ENCODE peak calls at places on chromosomes 13 and 19, in seven cellular contexts. H is smooth muscle cell of the brain vasculature; W is tibial nerve; O is nephron progenitor cell; B is stimulated activated CD4-positive, alpha-beta T cell treated with anti-CD3 and anti-CD28 coated beads, Interleukin-2, amount 100 ng/mL, for 4 hours; C is amniotic epithelial cell; F is PC-3. R is an unnamed sample.

GRCh38 chr19:54462713-54463530 is 656 bp downstream of the LENG9 start:
- DNase-seq in C (peak; percentile 40), O (peak; percentile 59), W (peak; percentile 35), B (peak; percentile 50), H (no peak), F (peak; percentile 63), R (no peak)

GRCh38 chr13:59877933-59878332 is 285.8 kb downstream of the DIAPH3 start:
- DNase-seq in H (no peak), C (no peak), O (no peak), B (no peak), F (peak; percentile 58), W (no peak), R (no peak)

GRCh38 chr13:112325941-112326645 is 50.1 kb upstream of the SPACA7 start:
- DNase-seq in C (no peak), B (no peak), F (no peak), W (no peak), H (no peak), O (no peak), R (no peak)

GRCh38 chr13:57925250-57925649 is 293.7 kb downstream of the PCDH17 start:
- DNase-seq in F (peak; percentile 1), H (no peak), O (no peak), C (peak; percentile 6), W (no peak), B (no peak), R (no peak)

GRCh38 chr13:99983401-99984133 is 2.0 kb downstream of the ZIC2 start:
- DNase-seq in B (no peak), H (no peak), C (no peak), O (no peak), F (no peak), W (no peak), R (no peak)

GRCh38 chr13:93248627-93249047 is 22.0 kb downstream of the GPC6 start:
- DNase-seq in H (no peak), B (no peak), C (peak; percentile 67), O (peak; percentile 46), W (no peak), F (peak; percentile 78), R (peak; percentile 46)

GRCh38 chr13:30881931-30882899 is 23.9 kb upstream of the MEDAG start:
- DNase-seq in O (no peak), F (no peak), H (no peak), B (no peak), C (no peak), W (no peak), R (no peak)

GRCh38 chr13:73781384-73781783 is 352.8 kb downstream of the KLF12 start:
- DNase-seq in H (no peak), B (no peak), C (no peak), O (no peak), W (no peak), F (no peak), R (no peak)

GRCh38 chr13:33665776-33666175 is 152.2 kb upstream of the RFC3 start:
- DNase-seq in B (no peak), C (no peak), F (no peak), H (no peak), W (no peak), O (no peak), R (no peak)

GRCh38 chr13:76350399-76350798 is 535.8 kb downstream of the KCTD12 start:
- DNase-seq in W (no peak), F (no peak), C (peak; percentile 81), B (no peak), H (no peak), O (no peak), R (no peak)

GRCh38 chr19:30119180-30119920 is 177.3 kb downstream of the URI1 start:
- DNase-seq in F (no peak), W (no peak), H (no peak), O (no peak), C (no peak), B (no peak), R (no peak)

GRCh38 chr13:95298971-95299627 is 2.2 kb downstream of the ABCC4 start:
- DNase-seq in H (no peak), O (no peak), C (peak; percentile 66), F (peak; percentile 86), W (no peak), B (no peak), R (no peak)

GRCh38 chr13:20441879-20442278 is 83.8 kb downstream of the CRYL1 start:
- DNase-seq in C (no peak), F (peak; percentile 95), O (no peak), B (no peak), W (no peak), H (no peak), R (no peak)

GRCh38 chr13:40549500-40550094 is 116.8 kb downstream of the FOXO1 start:
- DNase-seq in H (no peak), F (no peak), W (no peak), B (no peak), O (no peak), C (no peak), R (no peak)

GRCh38 chr13:99421758-99422555 is 79.3 kb upstream of the TM9SF2 start:
- DNase-seq in H (no peak), B (no peak), O (no peak), W (no peak), C (no peak), F (no peak), R (no peak)

GRCh38 chr13:41546372-41547252 is 89.3 kb downstream of the RGCC start:
- DNase-seq in H (no peak), F (peak; percentile 71), C (peak; percentile 90), W (no peak), O (no peak), B (no peak), R (no peak)

GRCh38 chr19:5547881-5548280 is 19.9 kb downstream of the TINCR start:
- DNase-seq in B (no peak), F (peak; percentile 81), C (peak; percentile 48), O (no peak), W (no peak), H (no peak), R (no peak)

GRCh38 chr13:79995334-79995733 is 345.6 kb downstream of the SPRY2 start:
- DNase-seq in H (no peak), C (peak; percentile 85), B (no peak), W (no peak), F (peak; percentile 52), O (no peak), R (no peak)

GRCh38 chr13:99399623-99399974 is 92.4 kb upstream of the GPR183 start:
- DNase-seq in B (no peak), C (no peak), O (no peak), H (no peak), W (no peak), F (no peak), R (no peak)

GRCh38 chr19:14059093-14059480 is 2.8 kb downstream of the PALM3 start:
- DNase-seq in B (no peak), F (no peak), C (no peak), W (no peak), H (no peak), O (peak; percentile 58), R (no peak)

GRCh38 chr13:23679214-23679613 is 109.0 kb downstream of the TNFRSF19 start:
- DNase-seq in B (no peak), C (peak; percentile 92), W (no peak), F (peak; percentile 87), H (no peak), O (no peak), R (no peak)

GRCh38 chr13:82364525-82364924 is 1517.7 kb downstream of the SLITRK1 start:
- DNase-seq in W (no peak), C (no peak), F (no peak), H (no peak), B (no peak), O (no peak), R (no peak)

GRCh38 chr13:40656358-40656757 is 10.1 kb downstream of the FOXO1 start:
- DNase-seq in B (no peak), H (no peak), F (no peak), W (no peak), C (no peak), O (no peak), R (no peak)

GRCh38 chr19:38564981-38565685 is 52.6 kb downstream of the MAP4K1 start:
- DNase-seq in H (no peak), W (no peak), O (no peak), C (no peak), B (no peak), F (no peak), R (no peak)

GRCh38 chr19:855142-855541 is 3.0 kb downstream of the ELANE start:
- DNase-seq in C (no peak), O (no peak), H (no peak), B (no peak), F (no peak), W (no peak), R (no peak)

GRCh38 chr13:87356314-87356713 is 314.9 kb upstream of the SLITRK5 start:
- DNase-seq in F (no peak), B (no peak), H (no peak), C (no peak), W (no peak), O (no peak), R (no peak)

GRCh38 chr13:63088226-63088625 is 1672.6 kb upstream of the PCDH20 start:
- DNase-seq in W (no peak), H (no peak), B (no peak), F (no peak), O (no peak), C (peak; percentile 75), R (no peak)

GRCh38 chr19:39082167-39082566 is 2.0 kb upstream of the ACP7 start:
- DNase-seq in B (no peak), H (no peak), C (no peak), O (no peak), F (no peak), W (no peak), R (no peak)

GRCh38 chr13:106263801-106264200 is 271.7 kb downstream of the EFNB2 start:
- DNase-seq in B (no peak), H (no peak), C (no peak), W (no peak), F (no peak), O (no peak), R (no peak)

GRCh38 chr19:41860419-41861097 is 503 bp downstream of the RPS19 start:
- DNase-seq in H (no peak), C (no peak), W (no peak), F (no peak), O (no peak), B (no peak), R (no peak)

GRCh38 chr19:3507371-3508120 is 1.4 kb downstream of the FZR1 start:
- DNase-seq in W (no peak), B (peak; percentile 29), C (no peak), O (peak; percentile 43), H (no peak), F (peak; percentile 6), R (no peak)

GRCh38 chr19:6402834-6403608 is 10.1 kb upstream of the GTF2F1 start:
- DNase-seq in C (peak; percentile 77), O (peak; percentile 27), B (no peak), W (no peak), F (no peak), H (no peak), R (peak; percentile 27)

R was measured in NCI-H2227 treated with DMSO at 0.1 percent for 48 hours.